ENCODE peak calls at places on chromosomes 11 and 22, in eight cellular contexts. B, L, A, H, E, J, P and C are unnamed samples.

GRCh38 chr11:128555606-128556005 is 31.8 kb downstream of the ETS1 start:
- DNase-seq in E (no peak), P (no peak), L (no peak), J (no peak), A (no peak), H (no peak), B (no peak), C (peak)

GRCh38 chr22:27004434-27004833 is 347.0 kb downstream of the MIAT start:
- DNase-seq in H (no peak), E (no peak), P (no peak), A (no peak), L (no peak), J (no peak), B (no peak), C (no peak)

GRCh38 chr11:64341851-64342791 is 2.1 kb downstream of the CCDC88B start:
- DNase-seq in L (peak), E (peak), A (peak), B (peak), P (peak), H (peak), J (peak), C (peak)

GRCh38 chr11:22582011-22582410 is 43.6 kb downstream of the FANCF start:
- DNase-seq in E (no peak), J (no peak), A (no peak), B (no peak), H (no peak), P (no peak), L (no peak), C (no peak)

GRCh38 chr11:57903441-57904123 is 120.1 kb upstream of the OR9Q1 start:
- DNase-seq in L (peak), A (no peak), E (peak), B (no peak), P (peak), H (peak), J (peak), C (peak)

GRCh38 chr11:46892838-46893237 is 25.5 kb downstream of the LRP4 start:
- DNase-seq in P (no peak), A (no peak), B (no peak), L (no peak), J (no peak), H (no peak), E (no peak), C (no peak)

GRCh38 chr22:37538590-37539357 is 19.6 kb upstream of the CARD10 start:
- DNase-seq in P (peak), L (peak), H (peak), J (peak), B (peak), E (peak), A (peak), C (peak)

GRCh38 chr11:134224710-134225662 is 515 bp downstream of the VPS26B start:
- DNase-seq in E (peak), B (peak), L (peak), H (peak), A (no peak), J (peak), P (peak), C (peak)

GRCh38 chr11:63811522-63811921 is 1.7 kb upstream of the SPINDOC start:
- DNase-seq in J (no peak), H (no peak), B (no peak), A (no peak), P (no peak), E (no peak), L (no peak), C (no peak)

GRCh38 chr11:95792200-95792599 is 1.9 kb downstream of the CEP57 start:
- DNase-seq in A (no peak), J (no peak), H (no peak), B (no peak), E (no peak), P (no peak), L (no peak), C (no peak)

GRCh38 chr11:69896250-69896649 is 77.0 kb upstream of the FGF3 start:
- DNase-seq in E (no peak), J (no peak), H (no peak), L (no peak), B (no peak), P (no peak), A (no peak), C (no peak)

GRCh38 chr11:3605279-3605662 is 36.5 kb downstream of the ART5 start:
- DNase-seq in P (no peak), J (no peak), B (no peak), A (no peak), E (no peak), L (no peak), H (no peak), C (no peak)

GRCh38 chr22:40606306-40606705 is 30.2 kb downstream of the MRTFA start:
- DNase-seq in L (no peak), E (no peak), J (no peak), P (no peak), A (no peak), H (no peak), B (no peak), C (no peak)

GRCh38 chr22:40605676-40606250 is 30.8 kb downstream of the MRTFA start:
- DNase-seq in P (no peak), E (no peak), L (no peak), H (no peak), A (no peak), B (no peak), J (no peak), C (no peak)

GRCh38 chr22:40599731-40600130 is 36.8 kb downstream of the MRTFA start:
- DNase-seq in E (no peak), P (no peak), L (no peak), H (no peak), B (no peak), A (no peak), J (no peak), C (no peak)

GRCh38 chr22:40602231-40602630 is 34.3 kb downstream of the MRTFA start:
- DNase-seq in B (no peak), L (no peak), H (no peak), P (no peak), A (no peak), E (no peak), J (no peak), C (no peak)

GRCh38 chr22:40603088-40603605 is 33.4 kb downstream of the MRTFA start:
- DNase-seq in E (peak), P (no peak), B (no peak), J (no peak), A (peak), H (peak), L (no peak), C (peak)
- H3K27ac ChIP-seq in E (peak), P (peak), B (no peak), J (no peak), A (peak), H (peak), L (peak), C (no peak)

DNA sequence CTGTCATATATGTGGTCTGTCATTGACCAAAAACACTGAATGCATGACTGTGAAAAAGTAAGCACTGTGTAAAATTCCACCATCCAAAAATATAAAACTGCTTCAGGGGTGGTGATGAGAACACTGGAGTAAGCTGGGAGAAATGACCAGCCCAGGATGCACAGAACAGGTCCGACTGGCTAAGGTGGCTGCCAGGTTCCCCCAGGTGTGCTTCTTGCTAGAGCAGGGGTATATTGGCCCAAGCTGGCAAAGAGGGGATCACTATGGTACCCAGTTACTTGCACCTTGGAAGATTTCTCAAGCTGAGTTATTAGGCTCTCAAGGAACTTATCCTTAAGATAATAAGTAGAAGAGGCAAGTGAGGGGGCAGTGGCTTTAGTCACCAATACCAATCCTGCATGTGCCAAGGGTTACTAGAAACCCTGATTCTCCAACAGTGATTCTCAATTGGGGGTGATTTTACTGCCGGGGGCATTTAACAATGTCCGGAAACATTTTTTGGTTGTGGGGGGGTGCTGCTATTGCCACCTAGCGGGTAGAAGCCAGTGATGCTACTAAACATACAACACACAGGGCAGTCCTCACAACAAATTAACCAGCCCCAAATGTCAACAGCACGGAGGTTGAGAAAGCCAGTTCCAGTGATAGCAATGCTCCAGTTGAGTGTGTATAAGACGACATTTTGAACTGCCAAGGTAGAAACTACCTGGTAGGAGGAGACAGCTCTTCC is 15.7 kb downstream of the SNU13 start:
- DNase-seq in J (no peak), E (no peak), B (no peak), H (no peak), P (peak), L (no peak), A (no peak), C (no peak)
- TF ChIP-seq CTCF in J (no peak), E (no peak), B (no peak), H (peak), P (peak), L (no peak), A (peak), C (no peak)

DNA sequence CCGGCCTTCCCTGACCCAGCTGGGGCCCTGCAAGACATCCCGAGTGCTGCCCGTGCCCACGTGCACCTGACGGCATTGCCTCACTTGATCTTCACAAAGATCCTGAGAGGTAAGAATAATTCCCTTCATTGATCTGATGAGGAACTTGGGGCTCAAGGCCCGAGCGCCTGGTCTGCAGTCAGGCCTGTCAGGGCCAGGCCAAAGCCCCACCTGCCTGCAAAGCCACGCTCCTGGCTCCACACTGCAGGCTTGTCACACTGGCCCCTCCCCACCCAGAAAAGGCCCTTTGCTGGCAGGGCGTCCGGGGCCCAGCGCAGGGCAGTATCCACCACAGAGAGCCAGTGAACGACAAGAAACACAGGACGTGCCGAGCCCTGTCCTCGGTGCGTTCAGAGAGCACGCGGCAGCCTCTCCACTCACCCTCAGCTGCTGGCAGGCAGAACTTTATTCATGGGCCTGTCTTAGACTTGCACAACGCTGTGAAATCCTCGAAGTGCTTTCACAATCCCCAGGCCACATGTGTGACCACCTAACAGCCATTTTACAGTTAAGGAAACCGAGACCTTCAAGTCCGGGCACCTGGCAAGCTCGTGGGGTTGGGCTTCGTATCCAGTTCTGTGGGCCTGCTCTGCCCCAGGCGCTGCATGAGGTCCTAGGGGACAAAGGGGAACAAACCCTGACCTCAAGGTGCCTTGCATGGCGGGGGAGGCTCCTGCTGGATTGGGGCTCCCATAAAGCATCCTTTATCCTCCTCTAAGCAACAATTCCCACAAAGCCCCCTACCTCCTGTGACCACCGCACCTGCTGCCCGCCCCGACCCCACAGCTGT is 14.7 kb downstream of the KIAA0930 start:
- DNase-seq in A (no peak), L (peak), B (peak), E (peak), H (no peak), J (no peak), P (no peak), C (no peak)
- H3K27ac ChIP-seq in A (no peak), L (no peak), B (peak), E (peak), H (no peak), J (no peak), P (peak), C (peak)

GRCh38 chr11:33344611-33345010 is 87.4 kb downstream of the HIPK3 start:
- DNase-seq in J (no peak), E (no peak), A (no peak), P (no peak), H (no peak), B (no peak), L (no peak), C (no peak)
- TF ChIP-seq CTCF in J (no peak), E (no peak), A (no peak), P (no peak), H (peak), B (no peak), L (peak), C (no peak)

GRCh38 chr11:86145439-86146156 is 76.7 kb upstream of the PICALM start:
- DNase-seq in L (no peak), A (no peak), E (no peak), H (no peak), B (no peak), J (no peak), P (no peak), C (no peak)

GRCh38 chr11:86141645-86142569 is 73.0 kb upstream of the PICALM start:
- DNase-seq in A (no peak), E (no peak), P (no peak), L (no peak), B (no peak), J (no peak), H (no peak), C (no peak)

GRCh38 chr11:86147004-86147403 is 78.1 kb upstream of the PICALM start:
- DNase-seq in B (no peak), H (no peak), P (no peak), A (no peak), L (no peak), J (no peak), E (no peak), C (no peak)

GRCh38 chr11:86140334-86140733 is 71.5 kb upstream of the PICALM start:
- DNase-seq in P (no peak), L (no peak), H (no peak), B (no peak), A (no peak), E (no peak), J (no peak), C (no peak)

DNA sequence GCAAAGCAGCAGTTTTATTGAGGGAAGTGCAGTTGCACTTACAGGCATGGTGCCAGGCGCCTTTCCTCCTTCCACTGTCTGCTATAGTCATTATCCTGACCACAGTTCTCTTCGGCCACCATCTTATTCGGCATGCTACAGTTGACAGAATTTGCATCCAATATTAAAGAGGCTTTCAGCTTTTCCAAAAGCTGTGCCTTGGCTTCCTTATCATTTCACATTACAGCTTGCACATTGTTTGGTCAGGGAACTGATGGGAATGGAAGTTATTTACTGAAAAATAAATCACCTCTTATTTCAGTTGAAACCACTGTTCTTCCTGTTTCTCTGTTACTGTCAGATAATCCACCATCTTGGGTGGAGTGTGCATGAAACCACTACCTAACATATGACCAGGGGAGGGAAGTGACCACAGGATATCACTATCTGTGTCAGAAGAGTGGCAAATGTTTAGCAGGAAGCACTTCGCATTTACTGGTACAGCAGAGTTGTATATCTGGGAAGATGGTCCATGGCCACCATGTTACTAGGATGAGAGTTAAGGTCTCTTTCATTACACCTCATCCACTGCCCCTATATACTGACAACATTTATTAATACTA is 74.6 kb upstream of the PICALM start:
- DNase-seq in J (no peak), H (no peak), A (no peak), P (no peak), B (no peak), E (no peak), L (peak), C (no peak)
- H3K27ac ChIP-seq in J (no peak), H (no peak), A (no peak), P (no peak), B (peak), E (peak), L (no peak), C (no peak)

GRCh38 chr11:36090351-36091245 is 146.7 kb downstream of the LDLRAD3 start:
- DNase-seq in E (no peak), A (no peak), B (no peak), P (no peak), J (no peak), L (no peak), H (no peak), C (no peak)

GRCh38 chr11:36092314-36093030 is 148.6 kb downstream of the LDLRAD3 start:
- DNase-seq in E (no peak), H (no peak), J (no peak), L (no peak), B (no peak), P (no peak), A (no peak), C (no peak)

GRCh38 chr11:36089920-36090319 is 146.1 kb downstream of the LDLRAD3 start:
- DNase-seq in L (no peak), A (no peak), J (no peak), P (no peak), E (no peak), H (no peak), B (no peak), C (no peak)

GRCh38 chr11:36093548-36093947 is 149.7 kb downstream of the LDLRAD3 start:
- DNase-seq in B (no peak), P (no peak), E (no peak), A (no peak), J (no peak), H (no peak), L (no peak), C (no peak)

DNA sequence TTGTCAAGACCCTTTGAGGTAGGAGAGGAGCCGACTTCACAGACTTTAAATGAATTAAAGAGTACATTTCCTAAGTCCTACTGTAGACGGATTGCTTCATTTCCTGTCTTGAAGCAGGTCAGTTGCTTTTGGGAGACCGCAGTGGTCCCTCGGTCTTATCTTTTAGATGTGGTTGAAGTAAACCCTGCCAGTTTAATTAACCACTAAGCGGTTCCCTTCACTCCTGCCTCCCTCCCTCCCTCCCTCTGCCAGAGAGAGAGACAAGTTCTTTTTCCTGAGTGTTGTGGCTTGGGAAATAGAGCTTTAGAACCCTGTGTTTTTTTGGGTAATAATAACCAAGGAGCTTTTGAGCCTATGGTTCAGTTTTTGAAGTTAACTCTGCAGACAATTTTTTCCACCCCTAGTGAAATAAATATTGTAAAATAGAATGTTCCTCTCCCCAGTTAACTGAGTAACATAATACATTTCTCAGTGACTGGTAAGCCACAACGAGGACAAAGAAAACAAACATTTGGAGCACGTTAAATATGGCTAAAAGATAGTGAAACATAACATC is 147.5 kb downstream of the LDLRAD3 start:
- DNase-seq in B (no peak), H (no peak), P (no peak), E (no peak), A (peak), L (no peak), J (no peak), C (no peak)
- TF ChIP-seq CTCF in B (no peak), H (no peak), P (no peak), E (no peak), A (no peak), L (no peak), J (no peak), C (no peak)